ENCODE peak calls at places on chromosomes 4 and X, in five cellular contexts. L is suprapubic skin, O is vagina, W is breast epithelium, S is SK-N-SH. Q is an unnamed sample. For H3K4me1, the result is how much of the 10 kb centered on the place peaks cover.

GRCh38 chr4:95674451-95675095 is 125.8 kb upstream of the UNC5C start:
- DNase-seq in W (no peak), O (no peak), S (no peak), L (no peak), Q (no peak)

GRCh38 chr4:111066001-111066400 is 443.1 kb upstream of the PITX2 start:
- DNase-seq in S (no peak), O (no peak), W (no peak), L (no peak), Q (no peak)

GRCh38 chrX:22800360-22800759 is 199.4 kb upstream of the DDX53 start:
- DNase-seq in L (no peak), O (no peak), S (no peak), W (no peak), Q (no peak)

GRCh38 chr4:6573986-6574746 is 823 bp upstream of the MAN2B2 start:
- DNase-seq in O (no peak), S (no peak), L (no peak), W (no peak), Q (no peak)

GRCh38 chr4:42412251-42412650 is 15.0 kb downstream of the SHISA3 start:
- DNase-seq in L (no peak), W (no peak), O (no peak), S (no peak), Q (no peak)

GRCh38 chrX:23900220-23900797 is 7.4 kb downstream of the APOO start:
- DNase-seq in L (no peak), S (no peak), W (no peak), O (no peak), Q (no peak)

GRCh38 chr4:174274436-174274835 is 9.0 kb downstream of the FBXO8 start:
- DNase-seq in O (no peak), W (no peak), S (no peak), L (no peak), Q (no peak)

GRCh38 chrX:123851010-123851409 is 8.8 kb upstream of the XIAP start:
- DNase-seq in O (no peak), L (no peak), S (no peak), W (no peak), Q (no peak)

GRCh38 chrX:110847334-110847733 is 51.7 kb upstream of the CHRDL1 start:
- DNase-seq in W (no peak), L (no peak), O (no peak), S (peak), Q (no peak)

GRCh38 chrX:109732319-109732779 is 708 bp downstream of the ACSL4 start:
- DNase-seq in L (no peak), S (peak), O (no peak), W (no peak), Q (no peak)

GRCh38 chr4:133920236-133920635 is 281.4 kb downstream of the PABPC4L start:
- DNase-seq in O (no peak), L (no peak), W (no peak), S (no peak), Q (no peak)

GRCh38 chr4:112266823-112267222 is 18.9 kb downstream of the TIFA start:
- DNase-seq in W (no peak), S (peak), O (no peak), L (no peak), Q (no peak)

GRCh38 chrX:110741213-110741796 is 54.3 kb downstream of the CHRDL1 start:
- DNase-seq in S (no peak), O (no peak), W (no peak), L (no peak), Q (no peak)

GRCh38 chr4:144748814-144749555 is 103.0 kb downstream of the HHIP start:
- DNase-seq in W (no peak), S (no peak), O (no peak), L (no peak), Q (no peak)

GRCh38 chr4:150235795-150236385 is 157.6 kb downstream of the DCLK2 start:
- DNase-seq in L (no peak), W (no peak), S (no peak), O (no peak), Q (no peak)

GRCh38 chrX:69163936-69164741 is 1.1 kb downstream of the PJA1 start:
- DNase-seq in W (no peak), O (peak), L (no peak), S (peak), Q (peak)

GRCh38 chr4:122577808-122578781 is 42.8 kb downstream of the IL21 start:
- DNase-seq in W (no peak), O (no peak), S (peak), L (no peak), Q (peak)

GRCh38 chrX:35351795-35352483 is 409.3 kb downstream of the FAM47B start:
- DNase-seq in L (no peak), O (no peak), S (no peak), W (no peak), Q (no peak)

GRCh38 chrX:136823175-136823574 is 42.4 kb upstream of the ARHGEF6 start:
- DNase-seq in L (no peak), O (no peak), S (no peak), W (no peak), Q (no peak)

GRCh38 chrX:123357941-123358340 is 173.9 kb downstream of the GRIA3 start:
- DNase-seq in O (no peak), W (no peak), L (no peak), S (no peak), Q (no peak)

GRCh38 chr4:105808459-105809041 is 86.7 kb upstream of the NPNT start:
- DNase-seq in S (peak), O (no peak), L (no peak), W (no peak), Q (no peak)

GRCh38 chr4:20362148-20362547 is 110.4 kb downstream of the SLIT2 start:
- DNase-seq in W (no peak), O (no peak), L (no peak), S (no peak), Q (no peak)

GRCh38 chr4:182918791-182919302 is 1.7 kb upstream of the DCTD start:
- DNase-seq in S (no peak), O (no peak), L (no peak), W (no peak), Q (no peak)

GRCh38 chr4:101114936-101115372 is 232.4 kb downstream of the PPP3CA start:
- DNase-seq in S (no peak), O (no peak), W (no peak), L (no peak), Q (no peak)

GRCh38 chr4:27007507-27007906 is 146.9 kb downstream of the STIM2 start:
- DNase-seq in O (no peak), W (no peak), S (no peak), L (no peak), Q (no peak)

GRCh38 chr4:39151120-39151713 is 31.1 kb upstream of the WDR19 start:
- DNase-seq in L (no peak), O (no peak), W (no peak), S (peak), Q (no peak)

GRCh38 chrX:155334486-155335316 is at the start of gene CLIC2:
- DNase-seq in O (no peak), L (no peak), S (no peak), W (no peak), Q (peak)

GRCh38 chr4:126935784-126936183 is 697.0 kb upstream of the INTU start:
- DNase-seq in O (no peak), W (no peak), S (no peak), L (no peak), Q (no peak)

GRCh38 chrX:154731203-154731602 is 19.7 kb downstream of the GAB3 start:
- DNase-seq in L (no peak), S (no peak), O (no peak), W (no peak), Q (no peak)

GRCh38 chr4:127131527-127131926 is 501.2 kb upstream of the INTU start:
- DNase-seq in W (no peak), O (no peak), L (no peak), S (no peak), Q (no peak)

GRCh38 chrX:13694359-13694758 is 5.4 kb downstream of the RAB9A start:
- DNase-seq in S (no peak), W (no peak), L (no peak), O (no peak), Q (no peak)
- H3K4me1 ChIP-seq in S (under half), W (under half), L (under half), O (under half), Q (half or more)

GRCh38 chr4:10704050-10704810 is 19.7 kb upstream of the CLNK start:
- DNase-seq in S (no peak), O (no peak), L (no peak), W (no peak), Q (no peak)
- TF ChIP-seq POLR2AphosphoS5 in S (no peak), O (no peak), L (no peak), W (no peak), Q (no peak)

DNA sequence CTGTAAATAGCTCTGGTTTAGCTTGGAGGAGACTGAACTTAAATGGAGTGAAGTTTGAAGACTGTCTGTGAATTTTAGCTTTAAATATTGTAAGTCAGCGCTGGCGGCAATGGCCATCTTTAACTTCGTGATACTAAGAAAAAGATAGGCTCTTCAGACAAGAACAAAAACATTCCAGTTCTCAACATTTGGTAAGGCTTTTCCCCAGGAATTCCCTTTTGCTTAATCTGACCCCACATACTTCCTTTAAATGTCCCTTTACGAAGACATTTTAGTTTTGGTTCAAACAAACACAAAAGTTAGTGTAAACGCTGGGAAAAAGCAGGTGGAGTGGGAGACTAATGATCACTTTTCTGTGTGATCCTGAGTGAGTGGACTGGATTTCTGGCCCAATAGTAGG is 106.2 kb downstream of the MAML3 start:
- DNase-seq in O (no peak), L (no peak), W (no peak), S (no peak), Q (no peak)
- H3K4me1 ChIP-seq in O (under half), L (under half), W (under half), S (under half), Q (under half)

GRCh38 chr4:8198206-8198905 is 734 bp upstream of the SH3TC1 start:
- DNase-seq in W (peak), S (no peak), L (no peak), O (no peak), Q (peak)

GRCh38 chr4:8197521-8197920 is 1.6 kb upstream of the SH3TC1 start:
- DNase-seq in S (no peak), W (no peak), O (no peak), L (no peak), Q (no peak)

GRCh38 chr4:8195431-8195830 is 3.7 kb upstream of the SH3TC1 start:
- DNase-seq in O (no peak), L (no peak), S (no peak), W (no peak), Q (no peak)

GRCh38 chr4:8194306-8195242 is 4.5 kb upstream of the SH3TC1 start:
- DNase-seq in S (no peak), W (no peak), O (no peak), L (no peak), Q (no peak)

DNA sequence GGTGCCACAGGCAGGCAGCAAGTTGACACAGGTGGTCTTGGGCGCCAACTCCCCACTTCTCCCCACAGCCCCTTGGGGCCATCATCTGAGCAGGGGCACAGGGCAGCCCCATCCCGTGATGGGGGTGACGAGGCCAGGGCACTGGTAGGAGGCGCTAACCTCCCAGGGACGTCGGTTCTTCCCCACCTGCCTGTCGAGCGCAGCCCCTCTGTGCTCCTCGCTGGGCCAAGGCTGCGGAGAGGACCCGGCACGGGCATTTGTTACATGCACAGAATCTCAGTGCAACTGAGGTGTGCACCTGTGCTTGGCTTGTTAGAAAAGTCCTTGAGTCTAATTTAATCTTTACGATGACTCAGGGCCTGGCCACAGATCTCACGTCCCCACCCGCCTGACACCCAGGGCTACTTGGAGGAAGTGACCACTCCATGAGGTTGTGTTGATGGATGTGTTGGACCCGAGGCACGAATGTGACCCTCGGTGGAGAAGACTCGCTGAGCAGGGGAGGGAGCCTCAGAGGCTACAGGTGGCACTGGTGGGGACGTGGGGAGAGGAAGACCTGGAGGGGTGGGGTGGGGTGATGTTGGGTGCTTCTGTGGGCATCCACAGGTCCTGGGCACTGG is 3.1 kb upstream of the SH3TC1 start:
- DNase-seq in L (no peak), S (no peak), W (no peak), O (no peak), Q (no peak)
- TF ChIP-seq POLR2AphosphoS5 in L (no peak), S (no peak), W (no peak), O (no peak), Q (no peak)

GRCh38 chrX:13755254-13755653 is 20.7 kb downstream of the OFD1 start:
- DNase-seq in W (no peak), O (no peak), L (no peak), S (no peak), Q (no peak)
- H3K4me1 ChIP-seq in W (under half), O (under half), L (under half), S (under half), Q (under half)

GRCh38 chr4:1813915-1814314 is 20.8 kb downstream of the FGFR3 start:
- DNase-seq in O (no peak), W (no peak), S (no peak), L (no peak), Q (no peak)
- TF ChIP-seq POLR2AphosphoS5 in O (no peak), W (no peak), S (no peak), L (no peak), Q (no peak)

GRCh38 chr4:724131-724530 is 18.5 kb downstream of the PCGF3 start:
- DNase-seq in L (no peak), S (no peak), W (no peak), O (no peak), Q (peak)

GRCh38 chr4:722851-723360 is 17.3 kb downstream of the PCGF3 start:
- DNase-seq in W (no peak), S (no peak), O (no peak), L (no peak), Q (no peak)

GRCh38 chr4:723706-724105 is 18.1 kb downstream of the PCGF3 start:
- DNase-seq in L (no peak), O (no peak), W (no peak), S (no peak), Q (no peak)

GRCh38 chr4:721261-722171 is 15.9 kb downstream of the PCGF3 start:
- DNase-seq in S (no peak), L (peak), W (no peak), O (no peak), Q (peak)

DNA sequence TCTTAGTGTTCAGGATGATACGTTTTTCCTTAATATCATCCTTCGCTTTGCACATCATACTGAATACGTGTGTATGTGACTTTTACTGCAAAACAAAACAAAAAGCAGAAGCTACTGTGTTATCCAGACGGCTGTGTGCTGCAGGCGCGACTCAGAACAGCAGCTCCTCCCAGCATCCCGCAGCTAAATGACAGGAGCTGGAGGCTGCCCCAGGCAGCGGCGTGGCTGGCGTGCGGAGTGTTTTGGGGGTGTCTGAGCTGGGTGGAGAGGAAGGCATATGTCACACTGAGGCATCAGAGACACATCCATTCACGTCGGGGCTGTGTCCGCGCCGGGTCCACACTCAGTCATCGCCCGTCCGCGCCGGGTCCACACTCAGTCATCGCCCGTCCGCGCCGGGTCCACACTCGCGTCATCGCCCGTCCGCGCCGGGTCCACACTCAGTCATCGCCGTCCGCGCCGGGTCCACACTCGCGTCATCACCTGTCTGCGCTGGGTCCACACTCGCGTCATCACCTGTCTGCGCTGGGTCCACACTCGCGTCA is 16.6 kb downstream of the PCGF3 start:
- DNase-seq in W (no peak), L (no peak), O (no peak), S (no peak), Q (no peak)
- H3K4me1 ChIP-seq in W (under half), L (under half), O (half or more), S (under half), Q (under half)